ENCODE peak calls at places on chromosomes 12 and 14, in nine cellular contexts. V, R, B, W, Q, X, E, J and G are unnamed samples.
A peak's percentile ranks its signal among the peaks of the same experiment; 100 is the strongest.

GRCh38 chr12:76219806-76220205 is 128.4 kb downstream of the BBS10 start:
- DNase-seq in Q (no peak), B (no peak), R (no peak), E (no peak), V (no peak), W (no peak), J (no peak), X (no peak), G (no peak)

GRCh38 chr14:56394826-56395543 is 184.6 kb upstream of the TMEM260 start:
- DNase-seq in J (no peak), V (no peak), E (no peak), Q (no peak), W (no peak), X (no peak), B (no peak), R (no peak), G (no peak)

GRCh38 chr12:123089631-123090353 is 61.1 kb downstream of the PITPNM2 start:
- DNase-seq in V (peak; percentile 98), E (no peak), W (peak; percentile 96), X (no peak), J (peak; percentile 96), R (no peak), B (peak; percentile 90), Q (no peak), G (no peak)

GRCh38 chr14:100644784-100645183 is 57.6 kb upstream of the BEGAIN start:
- DNase-seq in V (no peak), B (no peak), E (no peak), J (no peak), Q (no peak), W (no peak), X (no peak), R (peak; percentile 29), G (no peak)

GRCh38 chr12:49121047-49121696 is 10.0 kb downstream of the TUBA1B start:
- DNase-seq in B (peak; percentile 69), V (peak; percentile 58), R (no peak), W (peak; percentile 78), X (peak; percentile 67), Q (peak; percentile 45), E (no peak), J (peak; percentile 41), G (no peak)

GRCh38 chr14:102646615-102647014 is 54.2 kb downstream of the RCOR1 start:
- DNase-seq in E (no peak), Q (no peak), V (no peak), W (no peak), R (no peak), J (no peak), B (no peak), X (no peak), G (no peak)

GRCh38 chr14:91269076-91269991 is 24.8 kb upstream of the GPR68 start:
- DNase-seq in X (no peak), B (no peak), J (no peak), W (peak; percentile 28), E (peak; percentile 61), V (no peak), Q (no peak), R (no peak), G (no peak)

GRCh38 chr14:31261859-31262739 is 54.5 kb upstream of the HECTD1 start:
- DNase-seq in J (no peak), X (peak; percentile 65), R (no peak), V (peak; percentile 52), B (no peak), Q (peak; percentile 75), W (peak; percentile 73), E (no peak), G (no peak)

GRCh38 chr12:87074801-87075200 is 818.6 kb upstream of the MGAT4C start:
- DNase-seq in W (no peak), J (no peak), R (no peak), X (no peak), E (no peak), Q (no peak), B (no peak), V (no peak), G (no peak)

GRCh38 chr14:55329999-55330710 is 58.9 kb downstream of the FBXO34 start:
- DNase-seq in R (no peak), Q (no peak), B (no peak), W (peak; percentile 11), V (no peak), J (no peak), X (no peak), E (no peak), G (no peak)

GRCh38 chr12:104201238-104202001 is 14.2 kb upstream of the TXNRD1 start:
- DNase-seq in W (peak; percentile 81), J (peak; percentile 56), X (no peak), B (peak; percentile 60), Q (peak; percentile 41), R (no peak), E (no peak), V (peak; percentile 65), G (peak; percentile 63)

GRCh38 chr12:112190626-112191025 is 65.3 kb downstream of the TRAFD1 start:
- DNase-seq in V (no peak), X (no peak), R (no peak), E (peak; percentile 85), Q (peak; percentile 75), J (no peak), B (no peak), W (no peak), G (no peak)

GRCh38 chr12:116319316-116319715 is 41.8 kb upstream of the MED13L start:
- DNase-seq in Q (no peak), B (no peak), X (no peak), W (peak; percentile 53), E (no peak), V (peak; percentile 43), R (no peak), J (no peak), G (no peak)

GRCh38 chr12:67649165-67650126 is 901 bp downstream of the DYRK2 start:
- DNase-seq in J (no peak), X (peak; percentile 74), W (no peak), Q (peak; percentile 43), E (peak; percentile 77), B (no peak), R (peak; percentile 66), V (peak; percentile 14), G (no peak)

GRCh38 chr14:92497391-92497790 is 16.2 kb upstream of the RIN3 start:
- DNase-seq in B (no peak), J (no peak), X (no peak), V (no peak), R (no peak), W (no peak), E (no peak), Q (no peak), G (no peak)

GRCh38 chr14:73625686-73626085 is 13.4 kb downstream of the ACOT6 start:
- DNase-seq in X (no peak), V (peak; percentile 19), Q (no peak), E (no peak), R (no peak), B (no peak), W (no peak), J (no peak), G (no peak)

GRCh38 chr12:68350753-68351152 is 18.6 kb upstream of the MDM1 start:
- DNase-seq in X (no peak), V (peak; percentile 47), J (peak; percentile 38), E (no peak), W (peak; percentile 27), R (no peak), B (no peak), Q (no peak), G (no peak)

GRCh38 chr12:32252199-32253073 is 145.8 kb downstream of the BICD1 start:
- DNase-seq in Q (no peak), X (no peak), R (no peak), B (no peak), V (no peak), E (no peak), J (no peak), W (no peak), G (no peak)

GRCh38 chr14:75334191-75335051 is 55.8 kb downstream of the FOS start:
- DNase-seq in V (no peak), Q (peak; percentile 42), X (peak; percentile 83), W (peak; percentile 50), J (no peak), R (peak; percentile 81), E (peak; percentile 44), B (no peak), G (no peak)

GRCh38 chr14:58808828-58809227 is 171.1 kb downstream of the DACT1 start:
- DNase-seq in J (peak; percentile 39), X (no peak), R (no peak), E (no peak), V (peak; percentile 42), W (peak; percentile 75), Q (peak; percentile 38), B (no peak), G (no peak)

GRCh38 chr14:65704850-65705249 is 292.3 kb downstream of the FUT8 start:
- DNase-seq in E (no peak), R (no peak), Q (no peak), V (no peak), B (no peak), J (peak; percentile 6), X (no peak), W (no peak), G (no peak)

GRCh38 chr12:116492703-116493324 is 66.4 kb upstream of the MAP1LC3B2 start:
- DNase-seq in B (peak; percentile 79), X (no peak), W (peak; percentile 83), E (no peak), J (peak; percentile 79), R (no peak), Q (no peak), V (peak; percentile 46), G (peak; percentile 7)

GRCh38 chr12:4171742-4172141 is 101.8 kb upstream of the CCND2 start:
- DNase-seq in Q (no peak), X (no peak), E (no peak), R (no peak), J (no peak), W (no peak), V (no peak), B (no peak), G (no peak)
- H3K4me3 ChIP-seq in Q (no peak overlapping the region), X (no peak overlapping the region), E (no peak overlapping the region), R (no peak overlapping the region), J (no peak overlapping the region), W (no peak overlapping the region), V (no peak overlapping the region), B (no peak overlapping the region), G (no peak overlapping the region)

GRCh38 chr12:109764123-109764522 is 50.5 kb downstream of the FAM222A start:
- DNase-seq in W (no peak), E (no peak), R (peak; percentile 12), X (no peak), Q (peak; percentile 19), V (no peak), J (no peak), B (no peak), G (no peak)
- H3K4me3 ChIP-seq in W (no peak overlapping the region), E (no peak overlapping the region), R (no peak overlapping the region), X (no peak overlapping the region), Q (no peak overlapping the region), V (no peak overlapping the region), J (no peak overlapping the region), B (no peak overlapping the region), G (no peak overlapping the region)

GRCh38 chr14:64235652-64236640 is 58.2 kb downstream of the ESR2 start:
- DNase-seq in Q (no peak), W (no peak), V (no peak), B (no peak), R (no peak), X (no peak), E (no peak), J (no peak), G (peak; percentile 77)
- H3K4me3 ChIP-seq in Q (no peak overlapping the region), W (no peak overlapping the region), V (no peak overlapping the region), B (no peak overlapping the region), R (no peak overlapping the region), X (no peak overlapping the region), E (no peak overlapping the region), J (no peak overlapping the region), G (no peak overlapping the region)

DNA sequence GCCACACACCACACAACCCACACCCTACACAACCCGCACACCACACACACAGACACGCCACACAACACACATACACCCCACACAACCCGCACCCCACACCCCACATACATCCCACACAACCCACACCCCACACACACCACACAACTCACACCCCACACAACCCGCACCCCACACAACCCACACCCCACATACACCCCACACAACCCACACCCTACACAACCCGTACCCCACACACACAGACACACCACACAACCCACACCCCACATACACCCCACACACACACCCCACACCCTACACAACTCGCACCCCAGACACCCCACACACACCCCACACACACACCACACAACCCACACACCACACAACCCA is 78.5 kb downstream of the NOC4L start:
- DNase-seq in R (no peak), J (no peak), E (no peak), Q (no peak), X (no peak), B (no peak), W (no peak), V (no peak), G (peak; percentile 15)
- H3K4me3 ChIP-seq in R (no peak overlapping the region), J (no peak overlapping the region), E (no peak overlapping the region), Q (no peak overlapping the region), X (no peak overlapping the region), B (no peak overlapping the region), W (no peak overlapping the region), V (no peak overlapping the region), G (no peak overlapping the region)